ENCODE peak calls at places on chromosomes 7 and 10, in six cellular contexts. One of them, this sample, is unnamed.

GRCh38 chr7:156380261-156380660 is 260.3 kb upstream of the RNF32 start:
- DNase-seq in BE2C: no peak
- DNase-seq in astrocyte of the spinal cord: no peak
- DNase-seq in heart right ventricle: no peak
- DNase-seq in sigmoid colon: no peak
- DNase-seq in fibroblast of lung: no peak
- DNase-seq in this sample: no peak

GRCh38 chr7:151754142-151754590 is 122.7 kb downstream of the PRKAG2 start:
- DNase-seq in BE2C: peak; percentile 84
- DNase-seq in astrocyte of the spinal cord: peak; percentile 97
- DNase-seq in heart right ventricle: peak; percentile 81
- DNase-seq in sigmoid colon: peak; percentile 91
- DNase-seq in fibroblast of lung: peak; percentile 99
- DNase-seq in this sample: no peak

GRCh38 chr10:74799840-74800239 is 26.6 kb upstream of the KAT6B start:
- DNase-seq in BE2C: no peak
- DNase-seq in astrocyte of the spinal cord: peak; percentile 94
- DNase-seq in heart right ventricle: no peak
- DNase-seq in sigmoid colon: no peak
- DNase-seq in fibroblast of lung: peak; percentile 70
- DNase-seq in this sample: no peak

GRCh38 chr7:91657386-91658120 is 222.9 kb downstream of the MTERF1 start:
- DNase-seq in BE2C: no peak
- DNase-seq in astrocyte of the spinal cord: peak; percentile 59
- DNase-seq in heart right ventricle: no peak
- DNase-seq in sigmoid colon: no peak
- DNase-seq in fibroblast of lung: peak; percentile 66
- DNase-seq in this sample: no peak

GRCh38 chr10:52212062-52212461 is 102.0 kb upstream of the DKK1 start:
- DNase-seq in BE2C: no peak
- DNase-seq in astrocyte of the spinal cord: no peak
- DNase-seq in heart right ventricle: no peak
- DNase-seq in sigmoid colon: no peak
- DNase-seq in fibroblast of lung: peak; percentile 81
- DNase-seq in this sample: no peak

GRCh38 chr7:151429232-151429554 is 10.7 kb downstream of the CRYGN start:
- DNase-seq in BE2C: no peak
- DNase-seq in astrocyte of the spinal cord: no peak
- DNase-seq in heart right ventricle: no peak
- DNase-seq in sigmoid colon: peak; percentile 63
- DNase-seq in fibroblast of lung: no peak
- DNase-seq in this sample: no peak

GRCh38 chr10:103849212-103849877 is 6.0 kb downstream of the SH3PXD2A start:
- DNase-seq in BE2C: no peak
- DNase-seq in astrocyte of the spinal cord: no peak
- DNase-seq in heart right ventricle: peak; percentile 40
- DNase-seq in sigmoid colon: peak; percentile 64
- DNase-seq in fibroblast of lung: no peak
- DNase-seq in this sample: no peak

GRCh38 chr7:15503603-15504280 is 58.1 kb downstream of the AGMO start:
- DNase-seq in BE2C: no peak
- DNase-seq in astrocyte of the spinal cord: peak; percentile 51
- DNase-seq in heart right ventricle: no peak
- DNase-seq in sigmoid colon: no peak
- DNase-seq in fibroblast of lung: peak; percentile 47
- DNase-seq in this sample: no peak

GRCh38 chr7:151873402-151873965 is 3.4 kb downstream of the PRKAG2 start:
- DNase-seq in BE2C: no peak
- DNase-seq in astrocyte of the spinal cord: no peak
- DNase-seq in heart right ventricle: peak; percentile 58
- DNase-seq in sigmoid colon: no peak
- DNase-seq in fibroblast of lung: no peak
- DNase-seq in this sample: no peak

GRCh38 chr10:96306516-96306915 is 2.3 kb downstream of the DNTT start:
- DNase-seq in BE2C: peak; percentile 8
- DNase-seq in astrocyte of the spinal cord: no peak
- DNase-seq in heart right ventricle: peak; percentile 49
- DNase-seq in sigmoid colon: peak; percentile 85
- DNase-seq in fibroblast of lung: no peak
- DNase-seq in this sample: no peak

GRCh38 chr7:80060218-80060806 is 74.3 kb upstream of the GNAI1 start:
- DNase-seq in BE2C: no peak
- DNase-seq in astrocyte of the spinal cord: peak; percentile 84
- DNase-seq in heart right ventricle: no peak
- DNase-seq in sigmoid colon: no peak
- DNase-seq in fibroblast of lung: peak; percentile 88
- DNase-seq in this sample: no peak

GRCh38 chr10:84138478-84139125 is 707 bp upstream of the GHITM start:
- DNase-seq in BE2C: no peak
- DNase-seq in astrocyte of the spinal cord: no peak
- DNase-seq in heart right ventricle: no peak
- DNase-seq in sigmoid colon: no peak
- DNase-seq in fibroblast of lung: peak; percentile 61
- DNase-seq in this sample: no peak

GRCh38 chr10:113681533-113682470 is 2.1 kb downstream of the CASP7 start:
- DNase-seq in BE2C: no peak
- DNase-seq in astrocyte of the spinal cord: no peak
- DNase-seq in heart right ventricle: no peak
- DNase-seq in sigmoid colon: no peak
- DNase-seq in fibroblast of lung: no peak
- DNase-seq in this sample: no peak

GRCh38 chr7:30450123-30450982 is 28.2 kb downstream of the NOD1 start:
- DNase-seq in BE2C: no peak
- DNase-seq in astrocyte of the spinal cord: no peak
- DNase-seq in heart right ventricle: no peak
- DNase-seq in sigmoid colon: peak; percentile 9
- DNase-seq in fibroblast of lung: no peak
- DNase-seq in this sample: no peak

GRCh38 chr7:66687186-66687585 is 53.3 kb upstream of the RABGEF1 start:
- DNase-seq in BE2C: no peak
- DNase-seq in astrocyte of the spinal cord: no peak
- DNase-seq in heart right ventricle: no peak
- DNase-seq in sigmoid colon: no peak
- DNase-seq in fibroblast of lung: no peak
- DNase-seq in this sample: no peak

GRCh38 chr7:66683770-66684123 is 55.1 kb downstream of the KCTD7 start:
- DNase-seq in BE2C: no peak
- DNase-seq in astrocyte of the spinal cord: no peak
- DNase-seq in heart right ventricle: no peak
- DNase-seq in sigmoid colon: peak; percentile 56
- DNase-seq in fibroblast of lung: no peak
- DNase-seq in this sample: no peak

GRCh38 chr7:66679633-66679980 is 50.9 kb downstream of the KCTD7 start:
- DNase-seq in BE2C: no peak
- DNase-seq in astrocyte of the spinal cord: no peak
- DNase-seq in heart right ventricle: no peak
- DNase-seq in sigmoid colon: peak; percentile 34
- DNase-seq in fibroblast of lung: no peak
- DNase-seq in this sample: no peak

GRCh38 chr7:66682350-66683093 is 53.8 kb downstream of the KCTD7 start:
- DNase-seq in BE2C: no peak
- DNase-seq in astrocyte of the spinal cord: no peak
- DNase-seq in heart right ventricle: peak; percentile 34
- DNase-seq in sigmoid colon: peak; percentile 74
- DNase-seq in fibroblast of lung: no peak
- DNase-seq in this sample: no peak

GRCh38 chr7:66681491-66682349 is 53.0 kb downstream of the KCTD7 start:
- DNase-seq in BE2C: peak; percentile 96
- DNase-seq in astrocyte of the spinal cord: peak; percentile 95
- DNase-seq in heart right ventricle: peak; percentile 97
- DNase-seq in sigmoid colon: peak; percentile 99
- DNase-seq in fibroblast of lung: peak; percentile 94
- DNase-seq in this sample: peak; percentile 97
- TF ChIP-seq CTCF in BE2C: no peak
- TF ChIP-seq CTCF in astrocyte of the spinal cord: no peak
- TF ChIP-seq CTCF in heart right ventricle: no peak
- TF ChIP-seq CTCF in sigmoid colon: no peak
- TF ChIP-seq CTCF in fibroblast of lung: no peak
- TF ChIP-seq CTCF in this sample: no peak

GRCh38 chr10:25875555-25876165 is 58.4 kb upstream of the MYO3A start:
- DNase-seq in BE2C: peak; percentile 70
- DNase-seq in astrocyte of the spinal cord: peak; percentile 51
- DNase-seq in heart right ventricle: peak; percentile 61
- DNase-seq in sigmoid colon: no peak
- DNase-seq in fibroblast of lung: peak; percentile 39
- DNase-seq in this sample: peak; percentile 72
- TF ChIP-seq CTCF in BE2C: peak; percentile 88
- TF ChIP-seq CTCF in astrocyte of the spinal cord: peak; percentile 90
- TF ChIP-seq CTCF in heart right ventricle: peak; percentile 84
- TF ChIP-seq CTCF in sigmoid colon: peak; percentile 39
- TF ChIP-seq CTCF in fibroblast of lung: peak; percentile 75
- TF ChIP-seq CTCF in this sample: no peak

GRCh38 chr7:115676080-115676479 is 354.5 kb downstream of the TFEC start:
- DNase-seq in BE2C: peak; percentile 15
- DNase-seq in astrocyte of the spinal cord: peak; percentile 48
- DNase-seq in heart right ventricle: peak; percentile 12
- DNase-seq in sigmoid colon: peak; percentile 70
- DNase-seq in fibroblast of lung: peak; percentile 79
- DNase-seq in this sample: no peak
- TF ChIP-seq CTCF in BE2C: no peak
- TF ChIP-seq CTCF in astrocyte of the spinal cord: peak; percentile 54
- TF ChIP-seq CTCF in heart right ventricle: no peak
- TF ChIP-seq CTCF in sigmoid colon: no peak
- TF ChIP-seq CTCF in fibroblast of lung: peak; percentile 23
- TF ChIP-seq CTCF in this sample: no peak

GRCh38 chr7:74612015-74612829 is 45.3 kb upstream of the GTF2I start:
- DNase-seq in BE2C: peak; percentile 81
- DNase-seq in astrocyte of the spinal cord: peak; percentile 65
- DNase-seq in heart right ventricle: no peak
- DNase-seq in sigmoid colon: peak; percentile 66
- DNase-seq in fibroblast of lung: no peak
- DNase-seq in this sample: no peak

GRCh38 chr7:74619235-74619860 is 38.2 kb upstream of the GTF2I start:
- DNase-seq in BE2C: peak; percentile 24
- DNase-seq in astrocyte of the spinal cord: no peak
- DNase-seq in heart right ventricle: no peak
- DNase-seq in sigmoid colon: no peak
- DNase-seq in fibroblast of lung: no peak
- DNase-seq in this sample: no peak

GRCh38 chr7:74615933-74616780 is 41.4 kb upstream of the GTF2I start:
- DNase-seq in BE2C: no peak
- DNase-seq in astrocyte of the spinal cord: no peak
- DNase-seq in heart right ventricle: no peak
- DNase-seq in sigmoid colon: no peak
- DNase-seq in fibroblast of lung: no peak
- DNase-seq in this sample: no peak
- TF ChIP-seq CTCF in BE2C: no peak
- TF ChIP-seq CTCF in astrocyte of the spinal cord: no peak
- TF ChIP-seq CTCF in heart right ventricle: no peak
- TF ChIP-seq CTCF in sigmoid colon: no peak
- TF ChIP-seq CTCF in fibroblast of lung: no peak
- TF ChIP-seq CTCF in this sample: no peak

DNA sequence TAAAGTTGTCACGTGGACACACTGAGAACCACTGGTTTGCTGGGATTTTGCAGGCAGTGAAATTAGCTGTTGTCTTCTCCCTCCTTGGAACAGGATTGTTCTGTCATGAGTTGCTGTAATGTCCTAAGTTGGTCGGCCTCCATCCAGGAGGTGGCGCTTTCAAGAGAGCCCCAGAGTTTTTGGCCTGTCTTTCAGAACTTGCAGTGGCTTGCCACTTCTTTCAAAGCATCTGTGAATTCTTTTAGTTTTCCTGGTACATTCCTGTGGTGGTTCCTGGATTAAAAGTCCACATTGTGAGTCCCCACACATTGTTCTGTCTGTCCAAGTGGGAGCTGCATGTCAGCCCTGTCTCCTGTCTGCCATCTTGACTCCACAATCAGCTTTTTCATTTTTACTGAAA is 133.8 kb downstream of the PON1 start:
- DNase-seq in BE2C: no peak
- DNase-seq in astrocyte of the spinal cord: no peak
- DNase-seq in heart right ventricle: no peak
- DNase-seq in sigmoid colon: no peak
- DNase-seq in fibroblast of lung: no peak
- DNase-seq in this sample: no peak
- TF ChIP-seq CTCF in BE2C: peak; percentile 26
- TF ChIP-seq CTCF in astrocyte of the spinal cord: peak; percentile 12
- TF ChIP-seq CTCF in heart right ventricle: no peak
- TF ChIP-seq CTCF in sigmoid colon: no peak
- TF ChIP-seq CTCF in fibroblast of lung: no peak
- TF ChIP-seq CTCF in this sample: no peak

This sample was measured in omental fat pad.